ENCODE peak calls at places on chromosome 4, in six cellular contexts. L, R, N, G, Y and T are unnamed samples.
A peak's percentile ranks its signal among the peaks of the same experiment; 100 is the strongest.

GRCh38 chr4:182448281-182449151 is 205.3 kb downstream of the TENM3 start:
- DNase-seq in L (peak; percentile 95), R (peak; percentile 85), N (peak; percentile 86), G (peak; percentile 94), Y (no peak), T (peak; percentile 85)

GRCh38 chr4:37758226-37758625 is 68.3 kb upstream of the PGM2 start:
- DNase-seq in L (no peak), R (peak; percentile 46), N (peak; percentile 13), G (peak; percentile 41), Y (no peak), T (no peak)

GRCh38 chr4:182307746-182308145 is 64.5 kb downstream of the TENM3 start:
- DNase-seq in L (no peak), R (no peak), N (peak; percentile 91), G (peak; percentile 98), Y (no peak), T (peak; percentile 3)

GRCh38 chr4:179762840-179763239 is 2320.6 kb upstream of the AGA start:
- DNase-seq in L (no peak), R (no peak), N (no peak), G (no peak), Y (no peak), T (no peak)

GRCh38 chr4:6910340-6910959 is 824 bp downstream of the TBC1D14 start:
- DNase-seq in L (peak; percentile 68), R (no peak), N (no peak), G (no peak), Y (no peak), T (no peak)

GRCh38 chr4:185204238-185204910 is 574 bp upstream of the CFAP97 start:
- DNase-seq in L (no peak), R (peak; percentile 21), N (no peak), G (no peak), Y (no peak), T (peak; percentile 61)

GRCh38 chr4:6917445-6918241 is 8.0 kb downstream of the TBC1D14 start:
- DNase-seq in L (no peak), R (peak; percentile 65), N (no peak), G (peak; percentile 49), Y (no peak), T (no peak)

GRCh38 chr4:105462610-105463009 is 11.3 kb downstream of the PPA2 start:
- DNase-seq in L (no peak), R (no peak), N (no peak), G (no peak), Y (no peak), T (no peak)

GRCh38 chr4:14289708-14290107 is 662.2 kb upstream of the BOD1L1 start:
- DNase-seq in L (no peak), R (no peak), N (peak; percentile 52), G (peak; percentile 41), Y (no peak), T (no peak)